ENCODE peak calls at places on chromosomes 1 and 21, in five cellular contexts. T is IMR-90, O is HepG2, I is H1, A is K562. H is an unnamed sample.

GRCh38 chr21:16116067-16116466 is 386.3 kb downstream of the USP25 start:
- DNase-seq in O (no peak), A (no peak), I (no peak), T (no peak), H (no peak)

GRCh38 chr1:32010246-32010645 is 3.4 kb upstream of the KHDRBS1 start:
- DNase-seq in T (no peak), A (no peak), I (no peak), O (no peak), H (no peak)

GRCh38 chr1:240455228-240455821 is 156.6 kb downstream of the GREM2 start:
- DNase-seq in A (no peak), O (no peak), I (no peak), T (peak; percentile 22), H (peak; percentile 26)

GRCh38 chr1:216290074-216290473 is 133.2 kb downstream of the USH2A start:
- DNase-seq in O (no peak), T (no peak), I (no peak), A (no peak), H (no peak)

GRCh38 chr1:8987881-8988617 is 38.2 kb downstream of the SLC2A7 start:
- DNase-seq in T (peak; percentile 32), A (peak; percentile 77), I (peak; percentile 95), O (no peak), H (peak; percentile 53)

GRCh38 chr21:38486221-38486620 is 12.1 kb downstream of the ERG start:
- DNase-seq in T (peak; percentile 32), I (no peak), O (no peak), A (no peak), H (peak; percentile 16)

GRCh38 chr1:212699104-212699838 is 369 bp downstream of the BATF3 start:
- DNase-seq in A (peak; percentile 76), T (peak; percentile 32), O (peak; percentile 16), I (peak; percentile 84), H (peak; percentile 72)

GRCh38 chr1:77228836-77229235 is 9.6 kb upstream of the PIGK start:
- DNase-seq in O (no peak), A (no peak), I (no peak), T (no peak), H (no peak)

GRCh38 chr1:224116131-224116530 is 2.2 kb downstream of the FBXO28 start:
- DNase-seq in T (peak; percentile 68), O (peak; percentile 47), I (no peak), A (peak; percentile 42), H (peak; percentile 72)

GRCh38 chr1:38833146-38833545 is 26.4 kb downstream of the RRAGC start:
- DNase-seq in A (no peak), T (no peak), O (no peak), I (no peak), H (no peak)

GRCh38 chr21:42162831-42163510 is 56.0 kb upstream of the ABCG1 start:
- DNase-seq in A (no peak), T (no peak), O (no peak), I (no peak), H (no peak)

GRCh38 chr1:186819563-186819962 is 9.2 kb upstream of the PLA2G4A start:
- DNase-seq in T (no peak), A (no peak), I (no peak), O (no peak), H (no peak)

GRCh38 chr21:32470206-32470605 is 57.7 kb downstream of the EVA1C start:
- DNase-seq in T (no peak), O (no peak), I (no peak), A (no peak), H (no peak)

GRCh38 chr1:18347559-18347958 is 133.2 kb upstream of the KLHDC7A start:
- DNase-seq in I (no peak), T (no peak), A (no peak), O (no peak), H (no peak)

GRCh38 chr1:159188375-159188788 is 16.3 kb upstream of the ACKR1 start:
- DNase-seq in O (no peak), I (peak; percentile 88), A (no peak), T (peak; percentile 22), H (no peak)

GRCh38 chr1:22252902-22253790 is 110.2 kb upstream of the WNT4 start:
- DNase-seq in O (no peak), I (no peak), T (no peak), A (no peak), H (no peak)

GRCh38 chr21:38244407-38244787 is 12.4 kb upstream of the KCNJ15 start:
- DNase-seq in T (no peak), A (no peak), I (no peak), O (no peak), H (no peak)

GRCh38 chr1:2340086-2340917 is 51.1 kb downstream of the MORN1 start:
- DNase-seq in O (no peak), T (no peak), I (no peak), A (no peak), H (no peak)

GRCh38 chr1:25197982-25198681 is 34.2 kb downstream of the SYF2 start:
- DNase-seq in I (no peak), A (no peak), O (peak; percentile 82), T (no peak), H (no peak)

GRCh38 chr1:228424685-228425660 is 8.3 kb upstream of the TRIM17 start:
- DNase-seq in T (no peak), O (no peak), I (no peak), A (no peak), H (no peak)

GRCh38 chr1:27000817-27001460 is 7.4 kb downstream of the TRNP1 start:
- DNase-seq in I (no peak), T (peak; percentile 75), A (peak; percentile 13), O (no peak), H (no peak)

GRCh38 chr1:7827134-7827955 is 25.5 kb downstream of the UTS2 start:
- DNase-seq in I (no peak), T (no peak), A (peak; percentile 68), O (no peak), H (no peak)

GRCh38 chr1:3405974-3406867 is 48.2 kb upstream of the ARHGEF16 start:
- DNase-seq in T (no peak), A (no peak), I (no peak), O (no peak), H (no peak)

GRCh38 chr21:45864436-45864835 is 117.1 kb upstream of the COL6A1 start:
- DNase-seq in I (no peak), T (peak; percentile 53), A (no peak), O (no peak), H (no peak)

GRCh38 chr1:8871539-8871935 is 6.9 kb downstream of the ENO1 start:
- DNase-seq in T (no peak), O (no peak), I (no peak), A (no peak), H (peak; percentile 46)

GRCh38 chr1:95323117-95323516 is 89.1 kb downstream of the RWDD3 start:
- DNase-seq in O (peak; percentile 1), A (no peak), T (no peak), I (no peak), H (no peak)

GRCh38 chr1:165816157-165816556 is 11.3 kb upstream of the UCK2 start:
- DNase-seq in I (no peak), A (no peak), T (no peak), O (no peak), H (no peak)

GRCh38 chr1:199742547-199742946 is 285.0 kb upstream of the NR5A2 start:
- DNase-seq in O (no peak), T (peak; percentile 98), I (no peak), A (no peak), H (peak; percentile 80)

GRCh38 chr1:41411229-41411628 is 50.0 kb downstream of the FOXO6 start:
- DNase-seq in I (no peak), O (no peak), T (no peak), A (no peak), H (no peak)

GRCh38 chr1:116984406-116985160 is 17.0 kb upstream of the CD101 start:
- DNase-seq in O (no peak), A (no peak), I (no peak), T (no peak), H (no peak)

GRCh38 chr1:179714623-179715022 is 28.5 kb upstream of the FAM163A start:
- DNase-seq in A (no peak), I (no peak), O (no peak), T (no peak), H (no peak)

GRCh38 chr21:16476056-16476850 is 746.5 kb downstream of the USP25 start:
- DNase-seq in O (no peak), I (no peak), A (no peak), T (no peak), H (no peak)

DNA sequence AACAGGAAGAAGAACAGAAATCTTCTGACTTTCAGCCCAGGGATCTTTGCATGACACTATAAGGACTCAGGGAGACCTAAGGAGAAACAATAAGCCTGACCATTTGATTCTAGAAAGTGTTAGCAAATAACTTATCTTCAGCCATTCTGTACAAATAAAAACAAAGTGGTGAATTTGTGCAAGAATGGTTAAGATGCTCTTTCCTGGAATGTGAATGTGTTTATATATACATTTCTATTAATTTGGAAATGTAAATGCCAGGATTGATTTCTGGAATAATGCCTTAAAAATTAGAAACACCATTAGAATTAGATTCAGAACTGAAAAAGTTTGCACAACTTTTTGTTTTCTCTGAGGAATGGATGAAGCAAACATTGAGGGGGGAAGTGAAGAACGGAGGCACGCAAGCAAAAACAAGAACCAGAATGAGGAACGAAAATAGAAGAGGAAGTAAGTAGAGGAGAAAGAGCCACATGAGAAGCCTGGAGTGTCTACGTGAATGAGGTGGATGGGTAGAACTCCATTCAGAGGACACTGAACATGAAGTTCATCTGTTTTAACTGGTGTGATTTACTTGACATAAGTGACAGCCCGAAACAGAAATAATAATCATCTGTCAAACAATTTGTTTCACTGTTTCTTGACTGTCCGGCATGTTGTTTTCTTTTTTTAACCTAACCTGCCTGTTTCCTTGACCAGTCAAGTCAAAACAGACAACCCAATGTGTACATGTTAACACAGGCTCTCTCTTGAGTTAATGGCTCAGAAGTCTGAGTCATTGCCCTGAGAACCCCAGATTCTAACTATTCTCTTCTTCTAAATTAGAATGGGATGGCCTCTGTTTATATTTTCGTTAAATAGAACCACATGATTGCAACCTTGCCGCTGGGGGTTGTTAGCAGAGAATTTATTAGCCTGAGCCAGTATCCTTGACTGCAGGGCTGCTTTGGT is 152.1 kb downstream of the ZC3H11B start:
- DNase-seq in A (no peak), I (no peak), T (peak; percentile 63), O (no peak), H (no peak)
- TF ChIP-seq MAFK in A (no peak), I (no peak), T (no peak), O (no peak), H (no peak)

GRCh38 chr1:245153645-245154428 is 948 bp upstream of the KIF26B start:
- DNase-seq in I (peak; percentile 71), O (no peak), T (no peak), A (peak; percentile 33), H (peak; percentile 46)
- TF ChIP-seq MAFK in I (no peak), O (no peak), T (no peak), A (no peak), H (no peak)

DNA sequence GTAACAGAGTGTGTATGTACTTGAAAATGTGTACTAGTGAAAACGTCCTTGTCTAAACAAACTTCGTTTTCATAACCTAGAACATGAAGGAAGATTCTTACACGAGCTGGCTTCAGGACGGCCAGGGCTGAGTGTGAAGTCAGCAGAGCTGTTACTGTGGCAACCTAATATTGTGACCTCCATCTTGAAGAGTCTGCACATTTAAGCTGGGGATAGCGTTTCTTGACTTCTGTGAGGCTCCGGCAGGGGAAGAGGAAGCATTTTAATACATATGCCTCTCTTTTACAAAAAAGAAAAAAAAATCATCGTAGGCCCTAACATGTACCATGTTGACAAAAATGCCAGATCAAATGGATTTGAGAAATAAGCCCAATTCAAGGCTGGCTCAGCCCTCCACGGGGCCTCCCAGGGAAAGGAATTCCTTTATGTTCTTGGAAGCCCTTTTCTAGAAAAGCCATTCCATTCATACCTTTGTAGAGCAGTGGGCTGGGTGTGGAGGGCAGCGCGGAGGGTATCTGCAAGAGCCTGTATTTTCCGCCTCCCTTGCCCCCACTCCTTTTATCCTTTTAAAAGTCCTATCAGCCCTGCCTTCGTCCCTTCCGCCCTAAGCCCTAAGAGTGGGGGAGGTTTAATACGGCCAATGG is 51.1 kb downstream of the SIM2 start:
- DNase-seq in O (no peak), I (peak; percentile 66), T (peak; percentile 44), A (no peak), H (no peak)
- TF ChIP-seq MAFK in O (no peak), I (no peak), T (no peak), A (no peak), H (no peak)

GRCh38 chr1:167220537-167221125 is at the start of gene POU2F1:
- DNase-seq in I (peak; percentile 99), T (peak; percentile 97), A (peak; percentile 97), O (peak; percentile 95), H (peak; percentile 97)
- TF ChIP-seq MAFK in I (no peak), T (no peak), A (no peak), O (no peak), H (no peak)

H was measured in A549.